ENCODE peak calls at places on chromosomes 2 and 18, in six cellular contexts. P is type B pancreatic cell; R is glutamatergic neuron; F is astrocyte of the hippocampus; I is activated CD4-positive, alpha-beta T cell treated with anti-CD3 and anti-CD28 coated beads for 48 hours; D is HTR-8/SVneo. M is an unnamed sample.

GRCh38 chr2:173806761-173807160 is 158.4 kb downstream of the SP3 start:
- DNase-seq in D (no peak), P (no peak), F (peak), R (no peak), I (no peak), M (no peak)

GRCh38 chr2:64562148-64562784 is 38.1 kb downstream of the AFTPH start:
- DNase-seq in I (no peak), F (peak), R (no peak), P (no peak), D (peak), M (no peak)

GRCh38 chr18:28984731-28985130 is 807.8 kb upstream of the CDH2 start:
- DNase-seq in F (peak), R (no peak), P (no peak), D (no peak), I (no peak), M (no peak)

GRCh38 chr2:28637648-28638047 is 114.0 kb upstream of the PPP1CB start:
- DNase-seq in P (no peak), I (no peak), D (no peak), F (no peak), R (no peak), M (no peak)

GRCh38 chr2:238644095-238645081 is 203.5 kb upstream of the TWIST2 start:
- DNase-seq in R (no peak), P (peak), F (peak), I (peak), D (peak), M (no peak)

GRCh38 chr2:55056024-55056521 is 5.8 kb upstream of the RTN4 start:
- DNase-seq in F (no peak), P (no peak), I (no peak), D (peak), R (peak), M (no peak)

GRCh38 chr2:217338306-217338916 is 478.5 kb upstream of the TNP1 start:
- DNase-seq in I (no peak), P (no peak), D (no peak), F (peak), R (no peak), M (no peak)

GRCh38 chr18:66562279-66562678 is 41.6 kb downstream of the CDH19 start:
- DNase-seq in R (no peak), D (no peak), I (no peak), P (no peak), F (no peak), M (no peak)

GRCh38 chr18:11324956-11325873 is 175.8 kb upstream of the PIEZO2 start:
- DNase-seq in F (peak), P (no peak), R (no peak), D (peak), I (peak), M (no peak)

GRCh38 chr18:5970032-5970431 is 74.7 kb upstream of the TMEM200C start:
- DNase-seq in P (no peak), D (no peak), F (no peak), R (no peak), I (peak), M (no peak)

GRCh38 chr18:5456577-5457466 is 87.0 kb downstream of the EPB41L3 start:
- DNase-seq in P (no peak), R (peak), I (no peak), F (peak), D (peak), M (peak)

GRCh38 chr2:98412751-98413445 is 31.8 kb upstream of the INPP4A start:
- DNase-seq in R (no peak), I (peak), P (no peak), F (peak), D (peak), M (no peak)

GRCh38 chr2:206260427-206261012 is 13.9 kb upstream of the ZDBF2 start:
- DNase-seq in F (peak), I (no peak), R (no peak), P (no peak), D (peak), M (no peak)

GRCh38 chr2:177265834-177266817 is 1.6 kb upstream of the NFE2L2 start:
- DNase-seq in F (peak), P (no peak), I (no peak), D (no peak), R (no peak), M (no peak)

GRCh38 chr2:111252436-111252835 is 131.7 kb downstream of the BCL2L11 start:
- DNase-seq in P (no peak), F (no peak), I (no peak), D (no peak), R (no peak), M (no peak)

GRCh38 chr2:127721978-127722355 is 20.7 kb downstream of the SFT2D3 start:
- DNase-seq in R (no peak), F (peak), P (no peak), I (no peak), D (no peak), M (no peak)

GRCh38 chr2:86675611-86676015 is 44.5 kb upstream of the RMND5A start:
- DNase-seq in F (no peak), P (no peak), I (no peak), D (no peak), R (no peak), M (no peak)

GRCh38 chr2:29159125-29159524 is 43.9 kb downstream of the CLIP4 start:
- DNase-seq in I (no peak), F (no peak), R (no peak), D (no peak), P (no peak), M (no peak)

GRCh38 chr2:1990724-1991123 is 246.4 kb upstream of the PXDN start:
- DNase-seq in D (no peak), R (no peak), P (no peak), F (peak), I (no peak), M (no peak)

GRCh38 chr18:58004317-58004716 is 39.7 kb upstream of the NEDD4L start:
- DNase-seq in I (no peak), P (no peak), D (peak), R (no peak), F (peak), M (no peak)

GRCh38 chr2:60406192-60406591 is 147.3 kb downstream of the BCL11A start:
- DNase-seq in I (no peak), P (no peak), F (no peak), D (no peak), R (no peak), M (no peak)

GRCh38 chr18:58596265-58596681 is 32.6 kb downstream of the ALPK2 start:
- DNase-seq in D (no peak), I (no peak), F (no peak), R (no peak), P (no peak), M (no peak)

GRCh38 chr2:11568436-11568835 is 34.6 kb downstream of the GREB1 start:
- DNase-seq in D (no peak), P (no peak), R (no peak), I (no peak), F (no peak), M (no peak)

GRCh38 chr18:46393230-46393629 is 263.8 kb downstream of the LOXHD1 start:
- DNase-seq in F (no peak), R (peak), P (no peak), I (no peak), D (no peak), M (no peak)

GRCh38 chr2:98944786-98945185 is 8.8 kb upstream of the CRACDL start:
- DNase-seq in I (no peak), R (no peak), P (no peak), D (no peak), F (peak), M (no peak)

GRCh38 chr2:85978883-85979780 is 90.3 kb upstream of the ST3GAL5 start:
- DNase-seq in F (no peak), P (peak), I (no peak), D (no peak), R (no peak), M (no peak)

GRCh38 chr2:177551989-177552413 is 159.4 kb downstream of the AGPS start:
- DNase-seq in F (peak), I (no peak), P (no peak), R (no peak), D (no peak), M (no peak)

GRCh38 chr18:27728659-27729058 is 448.3 kb downstream of the CDH2 start:
- DNase-seq in D (no peak), R (no peak), I (no peak), F (no peak), P (no peak), M (no peak)

GRCh38 chr18:54378057-54378456 is 20.4 kb downstream of the C18orf54 start:
- DNase-seq in R (no peak), I (no peak), P (no peak), F (no peak), D (no peak), M (no peak)

GRCh38 chr2:50196775-50197482 is 835.0 kb downstream of the NRXN1 start:
- DNase-seq in R (no peak), P (no peak), F (no peak), D (no peak), I (no peak), M (no peak)

GRCh38 chr18:32383040-32383819 is 87.5 kb downstream of the GAREM1 start:
- DNase-seq in F (peak), R (no peak), P (no peak), D (no peak), I (no peak), M (no peak)

GRCh38 chr2:14587119-14587518 is 45.4 kb upstream of the LRATD1 start:
- DNase-seq in F (peak), P (no peak), I (no peak), D (peak), R (no peak), M (no peak)

GRCh38 chr18:12092398-12093229 is 1.0 kb upstream of the ANKRD62 start:
- DNase-seq in F (no peak), D (peak), P (no peak), R (no peak), I (no peak), M (no peak)

GRCh38 chr18:42752921-42753320 is 362.6 kb downstream of the RIT2 start:
- DNase-seq in F (no peak), R (peak), I (no peak), D (no peak), P (no peak), M (no peak)

GRCh38 chr2:29753676-29754444 is 167.5 kb downstream of the ALK start:
- DNase-seq in P (no peak), D (no peak), I (no peak), R (no peak), F (peak), M (no peak)

GRCh38 chr2:3168230-3168891 is 209.3 kb downstream of the EIPR1 start:
- DNase-seq in R (no peak), D (peak), P (no peak), I (no peak), F (peak), M (peak)

GRCh38 chr2:218886461-218886947 is 5.9 kb downstream of the WNT10A start:
- DNase-seq in R (peak), D (no peak), P (no peak), F (no peak), I (no peak), M (no peak)

GRCh38 chr2:9753665-9754531 is 89.4 kb upstream of the TAF1B start:
- DNase-seq in D (no peak), P (no peak), I (peak), R (no peak), F (no peak), M (no peak)

GRCh38 chr2:172995323-172996244 is 80.1 kb upstream of the MAP3K20 start:
- DNase-seq in P (no peak), I (no peak), D (peak), F (peak), R (no peak), M (no peak)

GRCh38 chr18:72329533-72329932 is 214.6 kb downstream of the CBLN2 start:
- DNase-seq in F (no peak), D (no peak), P (no peak), R (no peak), I (no peak), M (no peak)